ENCODE peak calls at places on chromosomes 11 and 22, in nine cellular contexts. H is EH; C is activated CD4-positive, alpha-beta T cell treated with anti-CD3 and anti-CD28 coated beads for 24 hours; J is stimulated activated CD8-positive, alpha-beta memory T cell treated with anti-CD3 and anti-CD28 coated beads, Interleukin-4, amount 100 ng/mL, for 4 hours; G is ascending aorta; V is skeletal muscle cell; S is heart left ventricle; A is central memory CD8-positive, alpha-beta T cell; U is activated CD4-positive, alpha-beta memory T cell treated with anti-CD3 and anti-CD28 coated beads for 36 hours. T is an unnamed sample.

GRCh38 chr11:119317592-119318239 is 786 bp upstream of the MCAM start:
- DNase-seq in C (no peak), G (no peak), H (no peak), J (no peak), V (no peak), A (no peak), S (no peak), U (no peak), T (no peak)

GRCh38 chr11:121199516-121199915 is 93.1 kb upstream of the SC5D start:
- DNase-seq in S (no peak), U (no peak), H (no peak), C (no peak), A (no peak), G (no peak), V (no peak), J (no peak), T (no peak)

GRCh38 chr11:20278727-20279126 is 84.8 kb upstream of the HTATIP2 start:
- DNase-seq in C (no peak), H (no peak), V (no peak), S (no peak), U (no peak), G (no peak), J (no peak), A (no peak), T (no peak)

GRCh38 chr11:104946907-104947306 is 21.5 kb downstream of the CASP4 start:
- DNase-seq in A (no peak), V (no peak), J (no peak), S (no peak), C (no peak), G (no peak), U (peak), H (peak), T (no peak)

GRCh38 chr11:2089536-2090165 is 49.5 kb downstream of the IGF2 start:
- DNase-seq in U (peak), J (no peak), A (no peak), V (no peak), C (peak), G (no peak), S (peak), H (peak), T (peak)

GRCh38 chr11:119479685-119480275 is 56.8 kb upstream of the THY1 start:
- DNase-seq in J (no peak), U (peak), C (no peak), H (peak), A (no peak), V (no peak), S (no peak), G (no peak), T (no peak)

GRCh38 chr11:121844016-121844415 is 272.0 kb downstream of the BLID start:
- DNase-seq in S (no peak), V (no peak), H (no peak), U (no peak), C (no peak), A (no peak), J (no peak), G (no peak), T (no peak)

GRCh38 chr11:119704849-119705248 is 24.2 kb downstream of the NECTIN1 start:
- DNase-seq in H (no peak), S (no peak), U (no peak), V (no peak), A (no peak), J (no peak), C (no peak), G (no peak), T (no peak)

GRCh38 chr22:42747701-42748513 is 27.2 kb upstream of the A4GALT start:
- DNase-seq in A (no peak), U (no peak), G (no peak), C (no peak), J (no peak), V (peak), S (no peak), H (peak), T (no peak)

GRCh38 chr11:130470832-130471706 is 22.6 kb downstream of the ADAMTS15 start:
- DNase-seq in V (no peak), A (no peak), J (no peak), S (no peak), C (no peak), U (no peak), H (no peak), G (no peak), T (no peak)

GRCh38 chr11:26805001-26805400 is 83.1 kb upstream of the SLC5A12 start:
- DNase-seq in V (no peak), J (no peak), A (no peak), C (no peak), G (no peak), H (no peak), U (no peak), S (no peak), T (no peak)

GRCh38 chr22:43919106-43919965 is 4.3 kb upstream of the PNPLA3 start:
- DNase-seq in U (no peak), H (peak), S (no peak), J (no peak), G (no peak), A (no peak), V (no peak), C (no peak), T (no peak)

T was measured in GM18507.